ENCODE peak calls at places on chromosome 2, in ten cellular contexts. O, C, N, S, Q, P, R, A, L and W are unnamed samples.

GRCh38 chr2:71583876-71584275 is 130.5 kb downstream of the DYSF start:
- DNase-seq in R (no peak), P (no peak), S (no peak), L (no peak), Q (no peak), C (no peak), O (no peak), A (no peak), N (peak), W (no peak)

GRCh38 chr2:58921676-58922075 is 680.6 kb upstream of the FANCL start:
- DNase-seq in N (no peak), P (no peak), L (no peak), R (no peak), Q (no peak), A (no peak), O (no peak), C (no peak), S (no peak), W (no peak)

GRCh38 chr2:207830778-207831549 is 61.3 kb upstream of the FZD5 start:
- DNase-seq in L (no peak), N (no peak), A (no peak), S (no peak), P (no peak), R (no peak), O (no peak), Q (no peak), C (no peak), W (no peak)

GRCh38 chr2:203853271-203853670 is 14.3 kb upstream of the CTLA4 start:
- DNase-seq in O (no peak), R (no peak), L (no peak), P (no peak), Q (no peak), S (no peak), A (no peak), C (no peak), N (no peak), W (no peak)

GRCh38 chr2:236112466-236112865 is 55.7 kb downstream of the GBX2 start:
- DNase-seq in A (no peak), S (no peak), C (no peak), L (no peak), P (no peak), Q (no peak), N (no peak), O (no peak), R (no peak), W (no peak)

GRCh38 chr2:234993547-234993981 is 41.7 kb downstream of the SH3BP4 start:
- DNase-seq in S (no peak), O (no peak), R (no peak), N (no peak), P (no peak), C (no peak), Q (no peak), A (no peak), L (no peak), W (no peak)

GRCh38 chr2:222919841-222920609 is 59.2 kb downstream of the ACSL3 start:
- DNase-seq in A (peak), N (peak), Q (peak), L (no peak), S (peak), O (no peak), R (peak), P (no peak), C (no peak), W (no peak)

GRCh38 chr2:153557211-153557610 is 78.6 kb upstream of the RPRM start:
- DNase-seq in P (no peak), Q (no peak), A (peak), S (no peak), L (no peak), N (no peak), C (no peak), O (no peak), R (no peak), W (no peak)

GRCh38 chr2:134231296-134231964 is 22.4 kb upstream of the MGAT5 start:
- DNase-seq in L (no peak), S (no peak), C (peak), R (no peak), Q (peak), A (no peak), O (no peak), P (no peak), N (peak), W (no peak)

GRCh38 chr2:148023861-148024260 is 3.0 kb downstream of the MBD5 start:
- DNase-seq in R (no peak), O (no peak), Q (no peak), S (no peak), L (no peak), A (no peak), N (no peak), P (no peak), C (peak), W (no peak)

GRCh38 chr2:47905454-47906260 is 641 bp downstream of the FBXO11 start:
- DNase-seq in S (no peak), R (peak), L (peak), O (peak), C (peak), P (peak), Q (peak), A (peak), N (peak), W (peak)

GRCh38 chr2:155755481-155755880 is 577.0 kb downstream of the NR4A2 start:
- DNase-seq in A (no peak), L (no peak), R (no peak), S (no peak), N (no peak), Q (no peak), O (no peak), P (no peak), C (no peak), W (no peak)

GRCh38 chr2:161170917-161171594 is 10.8 kb downstream of the TANK start:
- DNase-seq in N (peak), C (no peak), S (peak), L (no peak), A (peak), Q (peak), O (no peak), R (peak), P (no peak), W (no peak)

GRCh38 chr2:174748948-174749347 is 15.3 kb downstream of the CHRNA1 start:
- DNase-seq in R (peak), C (peak), S (peak), N (peak), O (peak), P (peak), A (peak), L (no peak), Q (peak), W (peak)

GRCh38 chr2:116719841-116720240 is 1094.7 kb upstream of the DDX18 start:
- DNase-seq in O (no peak), L (no peak), Q (peak), R (peak), C (no peak), A (peak), P (no peak), S (peak), N (peak), W (no peak)

GRCh38 chr2:73952499-73953446 is 26.1 kb downstream of the DGUOK start:
- DNase-seq in A (peak), O (no peak), S (no peak), P (no peak), C (no peak), L (peak), Q (peak), N (peak), R (peak), W (no peak)

GRCh38 chr2:239943991-239944441 is 81.1 kb downstream of the NDUFA10 start:
- DNase-seq in A (no peak), C (no peak), Q (no peak), L (no peak), N (no peak), O (peak), S (no peak), R (no peak), P (no peak), W (no peak)

GRCh38 chr2:228444156-228444555 is 262.7 kb upstream of the SPHKAP start:
- DNase-seq in N (no peak), P (no peak), C (no peak), A (no peak), Q (no peak), S (no peak), L (no peak), R (no peak), O (no peak), W (no peak)

GRCh38 chr2:128386066-128386465 is 67.4 kb upstream of the HS6ST1 start:
- DNase-seq in O (no peak), N (no peak), L (no peak), S (no peak), Q (no peak), P (no peak), C (no peak), A (no peak), R (no peak), W (no peak)

GRCh38 chr2:217203086-217203485 is 343.2 kb upstream of the TNP1 start:
- DNase-seq in P (no peak), A (no peak), C (no peak), N (no peak), R (peak), O (no peak), L (no peak), Q (no peak), S (no peak), W (no peak)

GRCh38 chr2:189347540-189347939 is 93.7 kb upstream of the WDR75 start:
- DNase-seq in C (peak), R (peak), A (peak), L (peak), N (peak), O (no peak), Q (peak), P (no peak), S (peak), W (no peak)

GRCh38 chr2:55809875-55810620 is 113.5 kb downstream of the EFEMP1 start:
- DNase-seq in O (no peak), S (no peak), R (peak), L (peak), P (no peak), A (peak), Q (peak), C (no peak), N (no peak), W (no peak)

GRCh38 chr2:201546576-201546975 is 95.0 kb downstream of the STRADB start:
- DNase-seq in O (no peak), N (no peak), A (no peak), C (no peak), S (no peak), R (peak), P (no peak), L (no peak), Q (peak), W (no peak)

GRCh38 chr2:124804014-124804940 is 779.2 kb downstream of the CNTNAP5 start:
- DNase-seq in O (no peak), C (peak), P (no peak), R (peak), N (no peak), Q (peak), L (no peak), S (peak), A (peak), W (peak)

GRCh38 chr2:11617984-11618707 is 51.8 kb downstream of the NTSR2 start:
- DNase-seq in C (no peak), N (no peak), L (no peak), R (no peak), O (no peak), S (no peak), P (no peak), A (no peak), Q (no peak), W (no peak)

GRCh38 chr2:172938713-172939375 is 136.8 kb upstream of the MAP3K20 start:
- DNase-seq in P (no peak), A (no peak), S (no peak), C (no peak), Q (peak), R (peak), N (peak), O (no peak), L (no peak), W (no peak)

GRCh38 chr2:44388877-44389276 is 27.1 kb downstream of the CAMKMT start:
- DNase-seq in C (peak), R (no peak), Q (no peak), S (no peak), A (no peak), O (peak), L (no peak), P (no peak), N (no peak), W (no peak)

GRCh38 chr2:44392338-44392943 is 30.7 kb downstream of the CAMKMT start:
- DNase-seq in L (no peak), N (no peak), A (peak), Q (peak), P (no peak), C (peak), S (peak), R (peak), O (peak), W (peak)

DNA sequence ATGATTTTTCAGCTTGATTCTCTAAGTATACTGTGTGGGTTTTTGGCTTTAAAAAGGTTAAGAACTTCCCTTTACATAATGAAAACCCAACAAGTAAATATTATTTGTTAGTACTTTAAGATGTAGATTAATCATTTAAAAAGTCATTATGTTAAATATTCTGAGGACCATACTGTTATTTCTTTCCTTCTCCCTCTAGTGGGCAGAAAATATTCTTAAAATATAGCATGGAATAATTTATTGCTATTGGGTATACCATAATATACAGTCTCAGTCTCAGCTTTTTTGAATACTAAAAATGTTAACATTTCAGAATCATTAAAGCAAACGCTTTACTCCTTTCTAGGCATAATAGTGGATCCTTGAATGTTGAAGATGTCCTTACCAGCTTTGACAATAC is 28.1 kb downstream of the CAMKMT start:
- DNase-seq in P (no peak), C (no peak), S (peak), O (no peak), Q (peak), R (peak), L (no peak), N (no peak), A (no peak), W (no peak)
- TF ChIP-seq CTCF in P (no peak), C (no peak), S (peak), O (peak), Q (peak), R (no peak), L (no peak), N (no peak), A (no peak), W (peak)

GRCh38 chr2:226978300-226978699 is 142.4 kb downstream of the RHBDD1 start:
- DNase-seq in A (no peak), P (no peak), Q (no peak), O (no peak), N (no peak), L (no peak), S (no peak), C (no peak), R (no peak), W (no peak)

GRCh38 chr2:226977775-226978190 is 141.9 kb downstream of the RHBDD1 start:
- DNase-seq in Q (peak), P (no peak), L (no peak), A (peak), R (peak), S (peak), O (no peak), C (no peak), N (peak), W (no peak)

GRCh38 chr2:226981731-226982373 is 146.0 kb downstream of the RHBDD1 start:
- DNase-seq in N (no peak), A (no peak), R (no peak), Q (no peak), L (no peak), O (no peak), C (no peak), P (no peak), S (peak), W (no peak)

GRCh38 chr2:226983891-226984290 is 148.0 kb downstream of the RHBDD1 start:
- DNase-seq in C (no peak), L (no peak), R (no peak), A (no peak), P (no peak), O (no peak), N (no peak), Q (no peak), S (no peak), W (no peak)

GRCh38 chr2:226979004-226979403 is 143.2 kb downstream of the RHBDD1 start:
- DNase-seq in R (no peak), A (no peak), S (no peak), C (no peak), Q (no peak), N (no peak), L (no peak), O (no peak), P (no peak), W (no peak)
- TF ChIP-seq CTCF in R (no peak), A (no peak), S (no peak), C (no peak), Q (no peak), N (no peak), L (no peak), O (no peak), P (no peak), W (no peak)

GRCh38 chr2:227377461-227378351 is 1.4 kb downstream of the TM4SF20 start:
- DNase-seq in C (peak), A (no peak), S (no peak), L (no peak), P (no peak), Q (no peak), O (no peak), R (no peak), N (no peak), W (no peak)
- TF ChIP-seq CTCF in C (peak), A (no peak), S (no peak), L (no peak), P (no peak), Q (no peak), O (no peak), R (no peak), N (no peak), W (no peak)

GRCh38 chr2:216111122-216111521 is 2.0 kb downstream of the XRCC5 start:
- DNase-seq in S (no peak), A (no peak), L (no peak), R (no peak), P (no peak), O (no peak), N (no peak), C (no peak), Q (no peak), W (no peak)
- TF ChIP-seq CTCF in S (no peak), A (no peak), L (no peak), R (no peak), P (no peak), O (no peak), N (no peak), C (no peak), Q (no peak), W (no peak)

DNA sequence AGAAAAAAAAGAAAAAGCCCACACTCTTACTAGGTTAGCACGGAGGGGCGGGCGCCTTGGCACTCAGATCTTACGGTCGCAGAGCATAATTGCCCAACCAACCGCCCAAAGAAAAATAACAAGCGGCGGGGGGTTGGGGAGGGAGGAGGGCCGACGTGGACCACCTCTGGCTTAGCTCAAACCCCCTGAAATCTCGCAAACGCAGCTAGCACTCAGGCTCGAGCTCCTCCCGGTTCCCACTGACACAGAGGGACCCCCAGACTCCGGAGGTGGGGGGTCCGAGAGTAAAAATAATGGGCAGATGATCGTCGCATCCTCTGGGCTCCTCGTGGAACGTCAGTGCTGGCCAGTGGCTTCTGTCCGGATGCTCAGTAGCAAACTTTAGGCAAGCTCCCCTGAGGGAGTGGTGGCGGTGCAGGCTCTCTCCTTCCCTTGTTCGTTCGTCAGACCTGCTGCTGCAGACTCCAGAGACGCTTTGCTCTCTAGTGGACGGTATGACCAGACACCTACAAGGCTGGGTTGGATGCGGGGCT is 12.0 kb downstream of the CATIP start:
- DNase-seq in R (peak), A (no peak), P (peak), N (peak), O (no peak), L (peak), C (no peak), S (no peak), Q (no peak), W (no peak)
- TF ChIP-seq CTCF in R (no peak), A (no peak), P (no peak), N (no peak), O (no peak), L (no peak), C (no peak), S (no peak), Q (no peak), W (no peak)

DNA sequence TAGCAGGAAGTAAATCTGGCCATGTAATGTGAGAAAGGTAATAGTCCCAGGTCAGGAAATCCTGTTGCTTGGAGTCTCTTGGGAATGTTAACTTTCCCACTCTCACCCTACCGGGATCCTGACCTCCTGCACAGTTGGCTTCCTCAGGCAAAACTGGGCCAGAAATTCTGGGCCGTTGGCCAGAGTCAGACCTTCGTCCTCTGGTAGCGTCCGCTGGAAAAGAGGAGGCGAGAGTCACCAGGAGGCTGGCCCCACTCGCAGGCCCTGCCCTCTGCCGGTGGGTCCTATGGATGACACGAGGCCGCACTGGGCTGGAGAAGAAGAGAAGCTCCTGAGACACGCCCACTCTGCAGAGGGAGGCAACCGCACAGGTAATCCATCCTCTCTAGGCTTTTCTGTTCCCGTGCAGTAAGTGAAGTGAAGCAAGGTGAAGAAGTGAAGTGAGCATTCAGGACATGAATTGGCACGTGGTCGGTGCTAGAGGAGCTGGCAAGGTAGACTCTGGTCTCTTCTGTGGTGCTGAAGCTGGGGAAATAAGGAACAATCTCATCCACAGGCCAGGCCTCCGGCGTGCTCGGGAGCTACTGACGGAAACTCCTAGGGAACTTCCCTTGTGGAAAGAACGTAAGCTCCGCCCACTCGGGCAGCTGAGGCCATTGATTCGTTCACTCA is 182.7 kb upstream of the GLI2 start:
- DNase-seq in L (peak), C (peak), S (peak), P (peak), A (peak), N (peak), O (peak), R (peak), Q (peak), W (peak)
- TF ChIP-seq CTCF in L (peak), C (peak), S (peak), P (peak), A (peak), N (peak), O (peak), R (peak), Q (peak), W (peak)

GRCh38 chr2:119008108-119008507 is 66.1 kb downstream of the MARCO start:
- DNase-seq in N (no peak), A (no peak), P (no peak), C (no peak), O (no peak), Q (no peak), L (no peak), R (no peak), S (no peak), W (no peak)
- TF ChIP-seq CTCF in N (no peak), A (no peak), P (no peak), C (no peak), O (no peak), Q (no peak), L (no peak), R (no peak), S (no peak), W (no peak)

DNA sequence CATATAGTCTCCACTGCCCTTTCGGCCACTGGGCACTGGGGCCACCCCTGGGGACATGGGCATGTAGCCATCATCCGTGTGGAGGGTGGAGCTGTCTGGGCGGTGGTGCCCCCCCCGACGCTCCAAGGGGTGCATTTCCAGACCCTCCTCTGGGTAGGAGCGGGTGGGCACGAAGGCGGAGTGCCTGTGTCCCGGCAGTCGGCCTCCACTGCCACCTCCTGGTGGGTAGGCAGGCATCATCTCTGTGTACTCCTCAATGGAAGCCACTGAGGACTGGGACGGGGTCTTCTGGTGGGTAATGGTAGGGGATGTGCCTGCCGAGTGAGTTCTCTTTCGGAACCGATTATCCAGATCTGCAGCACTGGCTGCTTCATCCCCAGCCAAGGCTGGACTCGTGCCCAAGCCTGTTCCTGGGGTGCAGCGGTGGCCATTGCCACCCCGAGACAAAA is 2.8 kb downstream of the IRS1 start:
- DNase-seq in P (peak), R (peak), C (no peak), O (peak), N (no peak), Q (peak), L (no peak), A (peak), S (no peak), W (peak)
- TF ChIP-seq CTCF in P (peak), R (peak), C (peak), O (peak), N (no peak), Q (peak), L (peak), A (peak), S (peak), W (peak)